ENCODE peak calls at places on chromosomes 11 and 22, in seven cellular contexts. K is HL-60, B is vagina, C is AG04450, R is SJSA1, F is neural progenitor cell, W is pancreas. X is an unnamed sample. For H3K27me3, the result is how much of the 10 kb centered on the place peaks cover.

GRCh38 chr22:20223421-20224245 is 44.5 kb downstream of the RTN4R start:
- DNase-seq in K (no peak), F (no peak), R (no peak), C (no peak), W (no peak), B (no peak), X (no peak)

GRCh38 chr11:116424615-116425261 is 348.0 kb downstream of the BUD13 start:
- DNase-seq in F (no peak), K (no peak), B (no peak), R (no peak), C (no peak), W (no peak), X (no peak)

GRCh38 chr11:12410006-12410728 is 32.8 kb downstream of the PARVA start:
- DNase-seq in R (no peak), C (no peak), F (peak), W (no peak), B (no peak), K (no peak), X (no peak)

GRCh38 chr22:50734986-50735738 is 2.8 kb upstream of the ACR start:
- DNase-seq in K (no peak), R (peak), B (no peak), W (no peak), F (no peak), C (no peak), X (no peak)

GRCh38 chr11:69442807-69443137 is 38.7 kb upstream of the LINC01488 start:
- DNase-seq in B (no peak), W (peak), F (no peak), C (no peak), K (no peak), R (peak), X (peak)

GRCh38 chr11:36699271-36699670 is 101.2 kb upstream of the RAG2 start:
- DNase-seq in B (no peak), C (no peak), R (no peak), K (no peak), W (no peak), F (no peak), X (no peak)

GRCh38 chr11:13952668-13953067 is 9.9 kb upstream of the SPON1 start:
- DNase-seq in K (no peak), B (no peak), W (no peak), C (no peak), F (no peak), R (no peak), X (no peak)

GRCh38 chr11:118607401-118608267 is at the start of gene PHLDB1:
- DNase-seq in K (peak), R (peak), B (no peak), C (no peak), F (peak), W (peak), X (peak)

GRCh38 chr11:28526406-28526751 is 418.2 kb downstream of the METTL15 start:
- DNase-seq in B (no peak), F (no peak), W (no peak), K (no peak), C (no peak), R (no peak), X (no peak)

GRCh38 chr11:113447621-113448310 is 27.4 kb downstream of the DRD2 start:
- DNase-seq in F (no peak), R (peak), W (no peak), B (no peak), K (no peak), C (no peak), X (no peak)

GRCh38 chr11:106552694-106553203 is 465.5 kb downstream of the GUCY1A2 start:
- DNase-seq in C (no peak), K (no peak), R (no peak), F (peak), B (no peak), W (no peak), X (no peak)

GRCh38 chr11:33500865-33501479 is 199.7 kb downstream of the C11orf91 start:
- DNase-seq in R (no peak), B (no peak), C (no peak), F (peak), K (no peak), W (no peak), X (peak)

GRCh38 chr11:93775289-93775688 is 8.8 kb upstream of the MED17 start:
- DNase-seq in W (no peak), B (no peak), K (no peak), F (peak), R (no peak), C (no peak), X (no peak)

DNA sequence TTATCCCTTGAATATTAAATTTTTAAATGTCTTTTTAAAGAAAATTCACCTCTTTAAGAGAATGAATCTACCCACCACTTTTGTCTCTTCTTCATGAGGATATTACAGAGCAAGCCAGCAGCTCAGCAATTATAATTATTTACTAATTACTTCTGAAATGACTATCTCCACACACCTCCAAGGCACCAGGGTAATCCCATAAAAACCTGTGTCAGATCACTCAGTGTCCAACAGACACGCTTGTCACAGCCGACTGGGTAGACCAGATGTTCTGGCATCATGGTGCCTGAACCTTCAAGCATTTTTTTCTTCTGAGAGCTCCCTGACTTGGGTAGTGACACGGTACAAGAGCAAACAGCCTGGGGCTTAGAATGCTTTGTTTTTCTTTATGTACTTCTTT is 61.4 kb downstream of the EFCAB6 start:
- DNase-seq in R (no peak), K (no peak), W (no peak), B (no peak), F (no peak), C (no peak), X (no peak)
- H3K4me3 ChIP-seq in R (no peak), K (no peak), W (no peak), B (no peak), F (no peak), C (no peak), X (no peak)

GRCh38 chr11:100630898-100631297 is 56.2 kb upstream of the ARHGAP42 start:
- DNase-seq in F (no peak), W (no peak), C (no peak), R (no peak), B (no peak), K (no peak), X (no peak)

GRCh38 chr11:100629671-100630070 is 57.4 kb upstream of the ARHGAP42 start:
- DNase-seq in C (no peak), F (no peak), B (no peak), K (no peak), R (no peak), W (no peak), X (no peak)

GRCh38 chr11:100632970-100633452 is 54.1 kb upstream of the ARHGAP42 start:
- DNase-seq in F (no peak), B (no peak), W (no peak), K (no peak), C (no peak), R (peak), X (peak)

GRCh38 chr11:100635194-100635593 is 51.9 kb upstream of the ARHGAP42 start:
- DNase-seq in B (no peak), W (no peak), R (no peak), F (no peak), C (no peak), K (no peak), X (no peak)

DNA sequence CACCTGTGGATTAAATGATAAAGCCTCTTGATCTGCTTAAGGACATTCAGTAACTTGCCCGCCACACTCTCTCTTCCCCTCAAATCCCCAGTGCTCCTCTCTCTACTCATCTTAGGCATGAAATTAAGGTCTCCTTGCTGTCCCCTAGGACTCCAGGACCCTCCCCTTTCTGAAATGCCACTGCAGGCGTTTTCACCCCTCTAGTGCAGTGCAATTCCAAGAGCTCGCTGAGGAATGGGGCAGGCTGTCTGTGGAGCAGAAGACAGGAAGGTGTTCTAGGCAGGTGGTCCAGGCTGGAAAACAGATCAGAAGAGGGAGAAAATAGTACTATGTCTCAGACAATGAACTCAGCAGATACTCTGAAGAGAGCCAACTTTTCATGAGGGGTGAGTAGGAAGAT is 55.8 kb upstream of the ARHGAP42 start:
- DNase-seq in F (no peak), R (no peak), B (no peak), C (no peak), W (no peak), K (no peak), X (no peak)
- H3K27ac ChIP-seq in F (no peak), R (no peak), B (no peak), C (no peak), W (no peak), K (no peak), X (no peak)

GRCh38 chr11:44006882-44007495 is 40.8 kb upstream of the ACCSL start:
- DNase-seq in K (no peak), B (peak), C (no peak), W (no peak), F (no peak), R (peak), X (no peak)
- H3K27me3 ChIP-seq in K (under half), B (under half), C (under half), W (under half), F (under half), R (under half), X (under half)

GRCh38 chr11:3613998-3614741 is 27.6 kb downstream of the ART5 start:
- DNase-seq in F (no peak), R (no peak), K (peak), W (no peak), C (no peak), B (no peak), X (peak)
- H3K4me3 ChIP-seq in F (no peak), R (no peak), K (no peak), W (no peak), C (no peak), B (no peak), X (no peak)

DNA sequence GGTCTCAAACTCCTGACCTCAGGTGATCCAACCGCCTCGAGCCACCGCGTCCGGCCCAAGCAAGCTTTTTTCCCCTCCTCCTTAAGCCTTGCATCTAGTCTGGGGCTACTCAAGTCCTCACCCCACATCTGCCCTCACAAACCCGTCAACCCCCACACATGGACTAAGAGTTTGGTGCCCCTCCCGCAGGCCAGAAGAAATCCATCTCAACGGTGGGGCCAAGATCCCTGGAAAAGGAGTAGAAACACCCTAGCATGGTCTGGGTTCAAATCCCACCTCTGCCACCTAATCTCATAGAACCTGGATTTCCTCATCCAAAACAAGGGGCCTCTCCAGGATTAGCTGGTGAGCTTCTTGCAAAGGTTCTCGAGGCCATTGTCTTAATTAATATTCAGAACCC is 3.7 kb downstream of the WT1 start:
- DNase-seq in R (no peak), F (no peak), K (no peak), W (no peak), C (no peak), B (no peak), X (no peak)
- H3K27ac ChIP-seq in R (no peak), F (no peak), K (no peak), W (no peak), C (no peak), B (peak), X (no peak)

X was measured in thyroid gland.